ENCODE peak calls at places on chromosomes 11 and 22, in ten cellular contexts. D is psoas muscle; E is H9; Q is erythroblast; O is AG04450; V is Calu3; H is fibroblast of lung; L is amygdala; P is SW 1271; Z is activated T-cell treated with anti-CD3 and anti-CD28 coated beads, Interleukin-2, amount 50 U/mL, for 72 hours. W is an unnamed sample.

GRCh38 chr11:46363455-46363920 is 16.2 kb downstream of the DGKZ start:
- DNase-seq in D (peak; percentile 86), E (no peak), Q (no peak), O (no peak), V (peak; percentile 93), H (peak; percentile 57), L (peak; percentile 71), P (peak; percentile 91), Z (no peak), W (peak; percentile 75)

GRCh38 chr22:29856496-29856895 is 18.4 kb upstream of the ASCC2 start:
- DNase-seq in D (no peak), E (no peak), Q (no peak), O (no peak), V (no peak), H (no peak), L (no peak), P (no peak), Z (no peak), W (no peak)

GRCh38 chr11:86473991-86474833 is 99.5 kb downstream of the CCDC81 start:
- DNase-seq in D (peak; percentile 28), E (no peak), Q (no peak), O (no peak), V (no peak), H (peak; percentile 40), L (no peak), P (peak; percentile 58), Z (no peak), W (no peak)

GRCh38 chr22:40953446-40953845 is 2.3 kb downstream of the RBX1 start:
- DNase-seq in D (no peak), E (no peak), Q (peak; percentile 68), O (no peak), V (no peak), H (peak; percentile 38), L (no peak), P (no peak), Z (no peak), W (no peak)

GRCh38 chr11:120244966-120245365 is 5.0 kb downstream of the POU2F3 start:
- DNase-seq in D (no peak), E (no peak), Q (no peak), O (no peak), V (no peak), H (no peak), L (no peak), P (no peak), Z (no peak), W (no peak)

GRCh38 chr11:47592276-47592675 is 1.9 kb downstream of the C1QTNF4 start:
- DNase-seq in D (no peak), E (no peak), Q (no peak), O (no peak), V (no peak), H (no peak), L (no peak), P (no peak), Z (no peak), W (no peak)

GRCh38 chr22:39574779-39575551 is 4.4 kb downstream of the CACNA1I start:
- DNase-seq in D (peak; percentile 39), E (no peak), Q (peak; percentile 72), O (peak; percentile 57), V (peak; percentile 64), H (peak; percentile 94), L (no peak), P (peak; percentile 56), Z (no peak), W (no peak)

GRCh38 chr22:31296258-31296657 is 4.0 kb upstream of the PIK3IP1 start:
- DNase-seq in D (no peak), E (no peak), Q (no peak), O (no peak), V (no peak), H (no peak), L (no peak), P (no peak), Z (no peak), W (no peak)

GRCh38 chr11:124840666-124841065 is 24.6 kb upstream of the ROBO3 start:
- DNase-seq in D (no peak), E (no peak), Q (no peak), O (no peak), V (no peak), H (no peak), L (no peak), P (no peak), Z (no peak), W (no peak)

GRCh38 chr11:111355956-111356659 is 23.0 kb downstream of the POU2AF1 start:
- DNase-seq in D (no peak), E (no peak), Q (no peak), O (no peak), V (no peak), H (no peak), L (no peak), P (no peak), Z (no peak), W (no peak)

GRCh38 chr22:37973271-37974170 is 10.8 kb downstream of the SOX10 start:
- DNase-seq in D (no peak), E (no peak), Q (no peak), O (no peak), V (no peak), H (no peak), L (no peak), P (no peak), Z (no peak), W (no peak)

W was measured in posterior cingulate gyrus.